ENCODE peak calls at places on chromosome 19, in eight cellular contexts. T is IMR-90, Z is cardiac fibroblast, E is transverse colon, W is AG04450, L is cardiac muscle cell, F is astrocyte of the spinal cord, C is mesothelial cell of epicardium. M is an unnamed sample.

GRCh38 chr19:35552534-35553384 is 7.3 kb downstream of the TMEM147 start:
- DNase-seq in T (no peak), Z (no peak), E (no peak), W (no peak), L (no peak), F (no peak), C (no peak), M (no peak)

GRCh38 chr19:38172001-38172400 is 52.0 kb downstream of the DPF1 start:
- DNase-seq in T (no peak), Z (no peak), E (no peak), W (no peak), L (no peak), F (no peak), C (no peak), M (no peak)

GRCh38 chr19:46713781-46714522 is 3.0 kb downstream of the PRKD2 start:
- DNase-seq in T (peak), Z (peak), E (peak), W (no peak), L (peak), F (peak), C (peak), M (peak)

GRCh38 chr19:35207391-35207871 is 21.1 kb downstream of the FAM187B start:
- DNase-seq in T (no peak), Z (no peak), E (no peak), W (no peak), L (no peak), F (no peak), C (no peak), M (no peak)

GRCh38 chr19:43674630-43674982 is 4.6 kb upstream of the PLAUR start:
- DNase-seq in T (peak), Z (peak), E (no peak), W (no peak), L (peak), F (no peak), C (no peak), M (no peak)

GRCh38 chr19:44741841-44742352 is 6.6 kb upstream of the BCL3 start:
- DNase-seq in T (peak), Z (peak), E (peak), W (peak), L (peak), F (peak), C (no peak), M (no peak)

GRCh38 chr19:29479941-29480340 is 45.9 kb upstream of the VSTM2B start:
- DNase-seq in T (no peak), Z (no peak), E (no peak), W (no peak), L (no peak), F (no peak), C (no peak), M (no peak)

GRCh38 chr19:21482863-21483276 is 22.5 kb upstream of the ZNF429 start:
- DNase-seq in T (no peak), Z (peak), E (peak), W (no peak), L (peak), F (peak), C (no peak), M (peak)

GRCh38 chr19:35557539-35558399 is 5.7 kb downstream of the ATP4A start:
- DNase-seq in T (peak), Z (peak), E (peak), W (no peak), L (peak), F (peak), C (peak), M (peak)

GRCh38 chr19:47257411-47258169 is 1.3 kb downstream of the CCDC9 start:
- DNase-seq in T (no peak), Z (no peak), E (no peak), W (no peak), L (no peak), F (no peak), C (no peak), M (no peak)

GRCh38 chr19:38105574-38105973 is 118.4 kb downstream of the DPF1 start:
- DNase-seq in T (no peak), Z (no peak), E (no peak), W (no peak), L (no peak), F (no peak), C (no peak), M (no peak)

GRCh38 chr19:10193666-10194499 is 870 bp downstream of the DNMT1 start:
- DNase-seq in T (peak), Z (peak), E (peak), W (no peak), L (peak), F (peak), C (no peak), M (peak)

GRCh38 chr19:7873304-7874079 is 698 bp downstream of the PRR36 start:
- DNase-seq in T (no peak), Z (no peak), E (no peak), W (no peak), L (no peak), F (no peak), C (no peak), M (no peak)

GRCh38 chr19:40718774-40719391 is 2.0 kb downstream of the ITPKC start:
- DNase-seq in T (peak), Z (peak), E (peak), W (no peak), L (peak), F (peak), C (no peak), M (no peak)

GRCh38 chr19:6677924-6678689 is 8.1 kb upstream of the TNFSF14 start:
- DNase-seq in T (no peak), Z (peak), E (no peak), W (no peak), L (peak), F (no peak), C (no peak), M (peak)

GRCh38 chr19:2524840-2525723 is 49.2 kb downstream of the GADD45B start:
- DNase-seq in T (peak), Z (no peak), E (no peak), W (no peak), L (peak), F (peak), C (no peak), M (no peak)

GRCh38 chr19:2527716-2528115 is 51.8 kb downstream of the GADD45B start:
- DNase-seq in T (no peak), Z (no peak), E (no peak), W (no peak), L (no peak), F (no peak), C (no peak), M (no peak)

GRCh38 chr19:2527171-2527570 is 51.2 kb downstream of the GADD45B start:
- DNase-seq in T (no peak), Z (no peak), E (no peak), W (no peak), L (no peak), F (no peak), C (no peak), M (no peak)

GRCh38 chr19:2524361-2524839 is 48.5 kb downstream of the GADD45B start:
- DNase-seq in T (no peak), Z (no peak), E (no peak), W (no peak), L (no peak), F (no peak), C (no peak), M (no peak)

GRCh38 chr19:2523630-2524311 is 47.8 kb downstream of the GADD45B start:
- DNase-seq in T (peak), Z (no peak), E (no peak), W (no peak), L (peak), F (peak), C (no peak), M (no peak)
- TF ChIP-seq CTCF in T (peak), Z (peak), E (peak), W (peak), L (peak), F (peak), C (peak), M (no peak)

DNA sequence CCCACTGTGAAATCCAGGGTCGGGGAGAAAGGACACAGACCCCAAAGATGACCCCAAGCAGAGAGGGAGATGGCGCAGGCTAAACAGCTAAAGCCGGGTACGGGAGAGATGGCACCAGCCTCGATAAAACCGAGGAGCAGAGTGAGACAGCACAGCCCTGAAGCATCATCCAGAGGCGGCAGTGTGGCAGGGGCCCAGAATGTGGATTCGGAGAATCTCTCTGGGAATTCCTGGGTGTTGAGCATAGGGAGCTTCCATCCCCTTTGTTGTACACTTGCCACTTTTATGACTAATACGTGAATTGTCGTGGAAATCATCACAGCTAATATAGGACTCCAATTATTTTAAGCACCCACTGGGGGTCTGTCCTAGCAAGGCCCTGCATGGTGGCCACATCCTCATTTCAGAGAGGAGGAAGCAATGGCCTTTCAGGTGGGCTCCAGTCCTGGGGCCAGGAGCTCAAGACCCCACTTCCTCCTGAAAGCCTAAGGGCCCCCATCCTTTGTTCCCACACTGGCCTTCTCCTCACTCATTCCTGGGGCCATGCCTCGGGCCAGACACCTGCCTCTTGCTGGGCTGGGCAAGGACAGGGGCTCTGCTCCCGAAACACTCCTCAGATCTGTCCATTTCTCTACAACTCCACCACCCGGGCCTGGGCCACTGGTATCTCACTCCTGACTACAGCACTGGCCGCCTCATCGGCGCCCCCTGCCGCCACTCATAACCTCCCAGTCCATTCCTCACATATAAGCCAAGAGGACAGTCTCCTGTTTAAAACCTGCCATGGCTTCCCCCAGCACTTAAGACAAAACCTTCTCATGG is 29.3 kb upstream of the ATP1A3 start:
- DNase-seq in T (peak), Z (peak), E (peak), W (no peak), L (peak), F (no peak), C (no peak), M (no peak)
- TF ChIP-seq CTCF in T (peak), Z (peak), E (peak), W (peak), L (peak), F (peak), C (no peak), M (no peak)

DNA sequence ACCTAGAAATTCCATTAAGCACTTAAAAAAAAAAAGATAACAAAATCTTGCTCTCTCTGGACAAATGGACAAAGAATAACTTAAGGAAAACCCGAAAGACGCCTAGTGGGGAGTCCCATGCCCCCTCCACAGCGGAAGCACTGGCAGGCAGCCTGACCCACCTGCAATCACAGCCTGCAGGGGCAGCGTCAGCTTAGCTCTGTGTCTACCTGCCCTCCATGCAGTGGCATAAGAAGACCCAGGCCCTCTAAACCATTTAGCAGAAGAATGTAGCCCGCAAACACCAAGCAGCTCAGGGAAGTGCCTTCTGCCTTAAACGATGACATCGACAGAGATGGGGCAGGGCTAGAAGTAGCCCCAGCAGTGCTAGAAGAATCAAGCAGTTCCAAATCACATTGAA is 36.0 kb downstream of the KCTD15 start:
- DNase-seq in T (no peak), Z (no peak), E (no peak), W (no peak), L (no peak), F (no peak), C (no peak), M (no peak)
- TF ChIP-seq CTCF in T (no peak), Z (no peak), E (no peak), W (no peak), L (no peak), F (no peak), C (no peak), M (no peak)

GRCh38 chr19:3275068-3275582 is 50.7 kb downstream of the CELF5 start:
- DNase-seq in T (no peak), Z (no peak), E (no peak), W (no peak), L (no peak), F (no peak), C (no peak), M (peak)

GRCh38 chr19:3276341-3276799 is 51.9 kb downstream of the CELF5 start:
- DNase-seq in T (no peak), Z (no peak), E (peak), W (no peak), L (no peak), F (no peak), C (no peak), M (peak)

GRCh38 chr19:3277649-3278048 is 53.2 kb downstream of the CELF5 start:
- DNase-seq in T (no peak), Z (no peak), E (no peak), W (no peak), L (no peak), F (no peak), C (no peak), M (no peak)

GRCh38 chr19:3274245-3275067 is 50.0 kb downstream of the CELF5 start:
- DNase-seq in T (no peak), Z (no peak), E (no peak), W (no peak), L (no peak), F (no peak), C (no peak), M (no peak)

DNA sequence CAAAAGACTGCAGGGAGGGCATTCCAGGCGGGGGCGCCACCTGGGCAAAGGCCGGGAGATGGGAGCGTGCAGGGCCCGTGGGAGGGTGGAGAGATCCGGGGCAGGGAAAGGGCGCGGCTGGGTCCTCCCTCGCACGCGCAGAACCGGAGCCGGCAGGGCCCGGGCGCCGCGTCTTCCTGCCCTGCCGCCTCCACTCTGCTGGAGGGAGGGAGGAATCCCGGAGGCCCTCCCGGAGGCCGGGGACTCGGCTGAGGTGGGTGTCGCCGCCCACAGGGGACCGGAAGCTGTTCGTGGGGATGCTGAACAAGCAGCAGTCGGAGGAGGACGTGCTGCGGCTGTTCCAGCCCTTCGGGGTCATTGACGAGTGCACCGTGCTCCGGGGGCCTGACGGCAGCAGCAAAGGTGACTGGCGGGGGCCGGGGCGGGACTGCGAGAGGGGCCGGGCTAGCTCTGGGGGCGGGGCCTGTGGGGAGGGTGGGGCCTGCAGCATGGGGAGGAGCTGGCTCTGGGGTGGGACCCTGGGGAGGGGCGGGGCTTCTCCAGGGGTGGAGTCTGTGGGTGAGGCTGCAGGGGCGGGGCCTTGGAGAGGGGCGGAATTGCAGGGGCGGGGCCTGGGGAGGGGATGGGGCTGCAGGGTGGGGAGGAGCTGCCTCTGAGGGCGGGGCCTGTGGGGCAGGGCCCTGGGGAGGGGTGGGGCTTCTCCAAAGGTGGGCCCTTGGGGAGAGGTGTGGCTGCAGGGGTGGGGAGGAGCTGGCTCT is 51.3 kb downstream of the CELF5 start:
- DNase-seq in T (peak), Z (peak), E (peak), W (peak), L (peak), F (peak), C (peak), M (peak)
- TF ChIP-seq CTCF in T (no peak), Z (no peak), E (no peak), W (no peak), L (no peak), F (no peak), C (no peak), M (peak)

DNA sequence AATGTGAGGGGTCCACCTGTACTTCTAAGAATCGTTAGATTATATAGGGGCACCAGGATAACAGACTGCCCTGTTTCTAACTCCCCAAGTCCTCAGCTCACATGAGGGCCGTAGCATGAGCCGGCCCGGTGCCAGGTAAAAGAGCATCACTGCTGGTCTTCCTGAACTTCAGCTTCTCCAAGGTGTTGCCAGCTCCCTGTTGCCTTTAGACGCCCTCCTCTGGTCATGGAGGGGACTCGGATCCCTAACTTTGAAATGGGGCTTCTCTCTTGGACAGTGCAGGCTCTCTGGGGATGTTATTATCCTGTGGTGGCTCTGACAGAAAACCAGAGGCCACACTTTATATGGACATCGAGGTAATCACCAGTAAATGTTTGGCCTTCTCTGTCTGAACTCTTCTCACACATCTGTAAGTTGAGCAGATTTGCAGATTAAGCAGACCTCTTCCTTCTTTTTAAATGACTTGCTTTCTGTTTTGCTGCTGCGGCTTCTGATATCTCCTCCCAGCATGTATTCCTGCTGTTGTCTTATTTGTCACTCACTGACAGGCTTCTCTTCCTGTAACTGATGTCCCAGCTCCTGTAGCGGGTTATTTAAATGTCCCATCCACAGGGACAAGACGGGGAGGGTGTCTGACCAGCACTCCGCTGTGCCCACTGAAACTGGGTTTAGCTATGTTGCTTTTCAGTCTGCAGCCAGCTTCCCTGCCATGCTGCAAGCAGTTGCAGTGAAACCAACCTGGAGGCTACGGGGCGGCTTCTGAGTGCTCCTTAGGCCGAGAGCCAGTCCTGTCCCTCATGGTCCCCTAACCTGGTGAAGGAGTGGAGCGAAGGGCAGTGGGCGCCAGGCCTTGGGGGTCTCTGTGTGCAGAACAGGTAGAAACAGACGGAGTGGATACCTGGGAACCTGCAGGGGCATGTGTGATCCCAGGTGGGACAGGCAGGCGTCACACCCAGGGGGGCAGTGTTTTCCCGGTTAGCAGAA is 39.2 kb downstream of the TSSK6 start:
- DNase-seq in T (no peak), Z (peak), E (no peak), W (no peak), L (peak), F (peak), C (no peak), M (no peak)
- TF ChIP-seq CTCF in T (peak), Z (peak), E (peak), W (peak), L (peak), F (peak), C (no peak), M (no peak)

DNA sequence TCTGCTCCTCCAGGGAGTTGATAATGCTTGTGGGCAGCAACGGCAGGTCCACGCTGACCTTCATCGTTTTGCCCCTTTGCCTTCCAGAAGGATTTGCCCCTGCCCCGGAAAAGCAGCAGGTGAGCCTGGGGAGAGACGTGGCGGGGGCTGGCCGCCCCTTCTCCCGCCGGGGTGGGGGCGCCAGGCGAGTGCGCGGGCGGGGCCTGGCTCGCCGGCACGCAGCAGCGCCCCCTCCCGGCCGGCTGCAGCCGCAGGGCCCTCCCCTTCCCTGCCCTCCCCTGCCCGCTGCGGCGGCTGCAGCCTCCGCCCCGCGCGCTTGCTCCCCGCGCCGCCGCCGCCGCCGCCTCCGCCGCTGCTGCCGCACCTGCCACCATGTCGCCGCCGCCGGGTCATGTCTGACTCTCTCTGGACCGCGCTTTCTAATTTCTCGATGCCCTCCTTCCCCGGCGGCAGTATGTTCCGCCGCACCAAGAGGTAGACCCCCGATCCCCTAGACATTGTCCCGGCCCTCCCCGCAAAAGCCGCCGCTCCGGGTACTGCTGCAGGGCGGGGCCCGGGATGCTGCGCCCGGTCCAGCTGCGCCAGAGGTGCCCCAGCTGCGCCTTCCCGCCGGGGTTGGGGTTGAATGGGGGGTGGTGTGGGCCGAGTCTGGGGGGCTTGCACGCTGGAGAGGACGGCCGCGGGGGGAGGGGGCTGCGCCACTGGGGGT is at the start of gene MAST1:
- DNase-seq in T (no peak), Z (peak), E (peak), W (no peak), L (peak), F (no peak), C (no peak), M (no peak)
- TF ChIP-seq CTCF in T (peak), Z (no peak), E (peak), W (no peak), L (no peak), F (peak), C (peak), M (no peak)

GRCh38 chr19:1070931-1071791 is 4.2 kb downstream of the ARHGAP45 start:
- DNase-seq in T (no peak), Z (no peak), E (no peak), W (no peak), L (no peak), F (no peak), C (no peak), M (no peak)

GRCh38 chr19:1072371-1073015 is 5.5 kb downstream of the ARHGAP45 start:
- DNase-seq in T (no peak), Z (no peak), E (no peak), W (no peak), L (no peak), F (no peak), C (no peak), M (no peak)

GRCh38 chr19:1068111-1069001 is 1.4 kb downstream of the ARHGAP45 start:
- DNase-seq in T (no peak), Z (no peak), E (peak), W (no peak), L (no peak), F (no peak), C (no peak), M (peak)

GRCh38 chr19:1069009-1069779 is 2.2 kb downstream of the ARHGAP45 start:
- DNase-seq in T (no peak), Z (no peak), E (peak), W (no peak), L (no peak), F (no peak), C (no peak), M (peak)

GRCh38 chr19:1070576-1070930 is 3.6 kb downstream of the ARHGAP45 start:
- DNase-seq in T (no peak), Z (no peak), E (no peak), W (no peak), L (no peak), F (no peak), C (no peak), M (no peak)
- TF ChIP-seq CTCF in T (peak), Z (peak), E (no peak), W (peak), L (peak), F (peak), C (no peak), M (no peak)

GRCh38 chr19:42143341-42144234 is 11.3 kb upstream of the POU2F2 start:
- DNase-seq in T (peak), Z (peak), E (no peak), W (no peak), L (peak), F (peak), C (no peak), M (no peak)
- TF ChIP-seq CTCF in T (no peak), Z (no peak), E (no peak), W (no peak), L (no peak), F (no peak), C (no peak), M (no peak)

M was measured in CD4-positive, alpha-beta T cell.